ENCODE peak calls at places on chromosome 14, in six cellular contexts. One of them, this sample, is unnamed.

GRCh38 chr14:73239463-73240241 is 2.3 kb downstream of the PAPLN start:
- DNase-seq in fibroblast of the conjunctiva: peak
- DNase-seq in tibial nerve: peak
- DNase-seq in skeletal muscle cell: no peak
- DNase-seq in stimulated activated CD4-positive, alpha-beta T cell treated with anti-CD3 and anti-CD28 coated beads, Interleukin-1b, Interleukin-23, amount 100 ng/mL, for 24 hours: no peak
- DNase-seq in stimulated activated naive B cell treated with anti-CD40 and anti-IgM and Interleukin-4, amounts not matched to agents 10 μg/mL and 1 μg/mL and 100 μg/mL, for 72 hours: no peak
- DNase-seq in this sample: no peak

GRCh38 chr14:95531473-95531872 is 3.4 kb upstream of the GLRX5 start:
- DNase-seq in fibroblast of the conjunctiva: no peak
- DNase-seq in tibial nerve: no peak
- DNase-seq in skeletal muscle cell: no peak
- DNase-seq in stimulated activated CD4-positive, alpha-beta T cell treated with anti-CD3 and anti-CD28 coated beads, Interleukin-1b, Interleukin-23, amount 100 ng/mL, for 24 hours: no peak
- DNase-seq in stimulated activated naive B cell treated with anti-CD40 and anti-IgM and Interleukin-4, amounts not matched to agents 10 μg/mL and 1 μg/mL and 100 μg/mL, for 72 hours: no peak
- DNase-seq in this sample: peak

GRCh38 chr14:102736956-102737355 is 40.3 kb upstream of the TRAF3 start:
- DNase-seq in fibroblast of the conjunctiva: no peak
- DNase-seq in tibial nerve: no peak
- DNase-seq in skeletal muscle cell: no peak
- DNase-seq in stimulated activated CD4-positive, alpha-beta T cell treated with anti-CD3 and anti-CD28 coated beads, Interleukin-1b, Interleukin-23, amount 100 ng/mL, for 24 hours: no peak
- DNase-seq in stimulated activated naive B cell treated with anti-CD40 and anti-IgM and Interleukin-4, amounts not matched to agents 10 μg/mL and 1 μg/mL and 100 μg/mL, for 72 hours: no peak
- DNase-seq in this sample: no peak

GRCh38 chr14:35390577-35391387 is 13.8 kb downstream of the NFKBIA start:
- DNase-seq in fibroblast of the conjunctiva: no peak
- DNase-seq in tibial nerve: no peak
- DNase-seq in skeletal muscle cell: no peak
- DNase-seq in stimulated activated CD4-positive, alpha-beta T cell treated with anti-CD3 and anti-CD28 coated beads, Interleukin-1b, Interleukin-23, amount 100 ng/mL, for 24 hours: no peak
- DNase-seq in stimulated activated naive B cell treated with anti-CD40 and anti-IgM and Interleukin-4, amounts not matched to agents 10 μg/mL and 1 μg/mL and 100 μg/mL, for 72 hours: no peak
- DNase-seq in this sample: no peak

GRCh38 chr14:104172349-104172748 is 34.0 kb downstream of the KIF26A start:
- DNase-seq in fibroblast of the conjunctiva: no peak
- DNase-seq in tibial nerve: no peak
- DNase-seq in skeletal muscle cell: no peak
- DNase-seq in stimulated activated CD4-positive, alpha-beta T cell treated with anti-CD3 and anti-CD28 coated beads, Interleukin-1b, Interleukin-23, amount 100 ng/mL, for 24 hours: no peak
- DNase-seq in stimulated activated naive B cell treated with anti-CD40 and anti-IgM and Interleukin-4, amounts not matched to agents 10 μg/mL and 1 μg/mL and 100 μg/mL, for 72 hours: no peak
- DNase-seq in this sample: no peak

GRCh38 chr14:87992349-87992719 is 648 bp downstream of the GALC start:
- DNase-seq in fibroblast of the conjunctiva: peak
- DNase-seq in tibial nerve: no peak
- DNase-seq in skeletal muscle cell: no peak
- DNase-seq in stimulated activated CD4-positive, alpha-beta T cell treated with anti-CD3 and anti-CD28 coated beads, Interleukin-1b, Interleukin-23, amount 100 ng/mL, for 24 hours: no peak
- DNase-seq in stimulated activated naive B cell treated with anti-CD40 and anti-IgM and Interleukin-4, amounts not matched to agents 10 μg/mL and 1 μg/mL and 100 μg/mL, for 72 hours: no peak
- DNase-seq in this sample: no peak

GRCh38 chr14:51453869-51454268 is 197.8 kb upstream of the FRMD6 start:
- DNase-seq in fibroblast of the conjunctiva: no peak
- DNase-seq in tibial nerve: no peak
- DNase-seq in skeletal muscle cell: no peak
- DNase-seq in stimulated activated CD4-positive, alpha-beta T cell treated with anti-CD3 and anti-CD28 coated beads, Interleukin-1b, Interleukin-23, amount 100 ng/mL, for 24 hours: no peak
- DNase-seq in stimulated activated naive B cell treated with anti-CD40 and anti-IgM and Interleukin-4, amounts not matched to agents 10 μg/mL and 1 μg/mL and 100 μg/mL, for 72 hours: no peak
- DNase-seq in this sample: no peak

GRCh38 chr14:104316121-104316722 is 177.8 kb downstream of the KIF26A start:
- DNase-seq in fibroblast of the conjunctiva: no peak
- DNase-seq in tibial nerve: no peak
- DNase-seq in skeletal muscle cell: no peak
- DNase-seq in stimulated activated CD4-positive, alpha-beta T cell treated with anti-CD3 and anti-CD28 coated beads, Interleukin-1b, Interleukin-23, amount 100 ng/mL, for 24 hours: no peak
- DNase-seq in stimulated activated naive B cell treated with anti-CD40 and anti-IgM and Interleukin-4, amounts not matched to agents 10 μg/mL and 1 μg/mL and 100 μg/mL, for 72 hours: no peak
- DNase-seq in this sample: no peak

GRCh38 chr14:72680853-72681640 is 212.9 kb downstream of the DPF3 start:
- DNase-seq in fibroblast of the conjunctiva: no peak
- DNase-seq in tibial nerve: no peak
- DNase-seq in skeletal muscle cell: no peak
- DNase-seq in stimulated activated CD4-positive, alpha-beta T cell treated with anti-CD3 and anti-CD28 coated beads, Interleukin-1b, Interleukin-23, amount 100 ng/mL, for 24 hours: no peak
- DNase-seq in stimulated activated naive B cell treated with anti-CD40 and anti-IgM and Interleukin-4, amounts not matched to agents 10 μg/mL and 1 μg/mL and 100 μg/mL, for 72 hours: no peak
- DNase-seq in this sample: no peak

GRCh38 chr14:74583689-74584434 is 28.2 kb downstream of the LTBP2 start:
- DNase-seq in fibroblast of the conjunctiva: no peak
- DNase-seq in tibial nerve: no peak
- DNase-seq in skeletal muscle cell: no peak
- DNase-seq in stimulated activated CD4-positive, alpha-beta T cell treated with anti-CD3 and anti-CD28 coated beads, Interleukin-1b, Interleukin-23, amount 100 ng/mL, for 24 hours: peak
- DNase-seq in stimulated activated naive B cell treated with anti-CD40 and anti-IgM and Interleukin-4, amounts not matched to agents 10 μg/mL and 1 μg/mL and 100 μg/mL, for 72 hours: no peak
- DNase-seq in this sample: peak

GRCh38 chr14:86604546-86604945 is 1074.6 kb downstream of the FLRT2 start:
- DNase-seq in fibroblast of the conjunctiva: no peak
- DNase-seq in tibial nerve: no peak
- DNase-seq in skeletal muscle cell: no peak
- DNase-seq in stimulated activated CD4-positive, alpha-beta T cell treated with anti-CD3 and anti-CD28 coated beads, Interleukin-1b, Interleukin-23, amount 100 ng/mL, for 24 hours: no peak
- DNase-seq in stimulated activated naive B cell treated with anti-CD40 and anti-IgM and Interleukin-4, amounts not matched to agents 10 μg/mL and 1 μg/mL and 100 μg/mL, for 72 hours: no peak
- DNase-seq in this sample: no peak

GRCh38 chr14:79328863-79329262 is 882.4 kb downstream of the DIO2 start:
- DNase-seq in fibroblast of the conjunctiva: no peak
- DNase-seq in tibial nerve: no peak
- DNase-seq in skeletal muscle cell: no peak
- DNase-seq in stimulated activated CD4-positive, alpha-beta T cell treated with anti-CD3 and anti-CD28 coated beads, Interleukin-1b, Interleukin-23, amount 100 ng/mL, for 24 hours: no peak
- DNase-seq in stimulated activated naive B cell treated with anti-CD40 and anti-IgM and Interleukin-4, amounts not matched to agents 10 μg/mL and 1 μg/mL and 100 μg/mL, for 72 hours: no peak
- DNase-seq in this sample: no peak

GRCh38 chr14:30295980-30296379 is 263.0 kb upstream of the G2E3 start:
- DNase-seq in fibroblast of the conjunctiva: no peak
- DNase-seq in tibial nerve: no peak
- DNase-seq in skeletal muscle cell: no peak
- DNase-seq in stimulated activated CD4-positive, alpha-beta T cell treated with anti-CD3 and anti-CD28 coated beads, Interleukin-1b, Interleukin-23, amount 100 ng/mL, for 24 hours: no peak
- DNase-seq in stimulated activated naive B cell treated with anti-CD40 and anti-IgM and Interleukin-4, amounts not matched to agents 10 μg/mL and 1 μg/mL and 100 μg/mL, for 72 hours: no peak
- DNase-seq in this sample: no peak

GRCh38 chr14:51865953-51866747 is 5.7 kb downstream of the GNG2 start:
- DNase-seq in fibroblast of the conjunctiva: no peak
- DNase-seq in tibial nerve: no peak
- DNase-seq in skeletal muscle cell: no peak
- DNase-seq in stimulated activated CD4-positive, alpha-beta T cell treated with anti-CD3 and anti-CD28 coated beads, Interleukin-1b, Interleukin-23, amount 100 ng/mL, for 24 hours: no peak
- DNase-seq in stimulated activated naive B cell treated with anti-CD40 and anti-IgM and Interleukin-4, amounts not matched to agents 10 μg/mL and 1 μg/mL and 100 μg/mL, for 72 hours: no peak
- DNase-seq in this sample: no peak

GRCh38 chr14:51224551-51224950 is 15.5 kb upstream of the TMX1 start:
- DNase-seq in fibroblast of the conjunctiva: peak
- DNase-seq in tibial nerve: no peak
- DNase-seq in skeletal muscle cell: peak
- DNase-seq in stimulated activated CD4-positive, alpha-beta T cell treated with anti-CD3 and anti-CD28 coated beads, Interleukin-1b, Interleukin-23, amount 100 ng/mL, for 24 hours: no peak
- DNase-seq in stimulated activated naive B cell treated with anti-CD40 and anti-IgM and Interleukin-4, amounts not matched to agents 10 μg/mL and 1 μg/mL and 100 μg/mL, for 72 hours: no peak
- DNase-seq in this sample: no peak

GRCh38 chr14:69287096-69287991 is 27.4 kb downstream of the GALNT16 start:
- DNase-seq in fibroblast of the conjunctiva: no peak
- DNase-seq in tibial nerve: no peak
- DNase-seq in skeletal muscle cell: no peak
- DNase-seq in stimulated activated CD4-positive, alpha-beta T cell treated with anti-CD3 and anti-CD28 coated beads, Interleukin-1b, Interleukin-23, amount 100 ng/mL, for 24 hours: no peak
- DNase-seq in stimulated activated naive B cell treated with anti-CD40 and anti-IgM and Interleukin-4, amounts not matched to agents 10 μg/mL and 1 μg/mL and 100 μg/mL, for 72 hours: no peak
- DNase-seq in this sample: no peak

GRCh38 chr14:74478996-74479635 is 14.0 kb downstream of the NPC2 start:
- DNase-seq in fibroblast of the conjunctiva: no peak
- DNase-seq in tibial nerve: no peak
- DNase-seq in skeletal muscle cell: no peak
- DNase-seq in stimulated activated CD4-positive, alpha-beta T cell treated with anti-CD3 and anti-CD28 coated beads, Interleukin-1b, Interleukin-23, amount 100 ng/mL, for 24 hours: no peak
- DNase-seq in stimulated activated naive B cell treated with anti-CD40 and anti-IgM and Interleukin-4, amounts not matched to agents 10 μg/mL and 1 μg/mL and 100 μg/mL, for 72 hours: no peak
- DNase-seq in this sample: no peak

GRCh38 chr14:68293404-68293803 is 473.8 kb downstream of the RAD51B start:
- DNase-seq in fibroblast of the conjunctiva: no peak
- DNase-seq in tibial nerve: no peak
- DNase-seq in skeletal muscle cell: no peak
- DNase-seq in stimulated activated CD4-positive, alpha-beta T cell treated with anti-CD3 and anti-CD28 coated beads, Interleukin-1b, Interleukin-23, amount 100 ng/mL, for 24 hours: no peak
- DNase-seq in stimulated activated naive B cell treated with anti-CD40 and anti-IgM and Interleukin-4, amounts not matched to agents 10 μg/mL and 1 μg/mL and 100 μg/mL, for 72 hours: no peak
- DNase-seq in this sample: no peak

GRCh38 chr14:93281937-93282336 is 50.9 kb downstream of the BTBD7 start:
- DNase-seq in fibroblast of the conjunctiva: no peak
- DNase-seq in tibial nerve: no peak
- DNase-seq in skeletal muscle cell: no peak
- DNase-seq in stimulated activated CD4-positive, alpha-beta T cell treated with anti-CD3 and anti-CD28 coated beads, Interleukin-1b, Interleukin-23, amount 100 ng/mL, for 24 hours: no peak
- DNase-seq in stimulated activated naive B cell treated with anti-CD40 and anti-IgM and Interleukin-4, amounts not matched to agents 10 μg/mL and 1 μg/mL and 100 μg/mL, for 72 hours: no peak
- DNase-seq in this sample: no peak

GRCh38 chr14:52706724-52707706 is at the start of gene PSMC6:
- DNase-seq in fibroblast of the conjunctiva: peak
- DNase-seq in tibial nerve: peak
- DNase-seq in skeletal muscle cell: peak
- DNase-seq in stimulated activated CD4-positive, alpha-beta T cell treated with anti-CD3 and anti-CD28 coated beads, Interleukin-1b, Interleukin-23, amount 100 ng/mL, for 24 hours: peak
- DNase-seq in stimulated activated naive B cell treated with anti-CD40 and anti-IgM and Interleukin-4, amounts not matched to agents 10 μg/mL and 1 μg/mL and 100 μg/mL, for 72 hours: peak
- DNase-seq in this sample: peak

GRCh38 chr14:88904864-88905263 is 80.4 kb downstream of the TTC8 start:
- DNase-seq in fibroblast of the conjunctiva: no peak
- DNase-seq in tibial nerve: no peak
- DNase-seq in skeletal muscle cell: no peak
- DNase-seq in stimulated activated CD4-positive, alpha-beta T cell treated with anti-CD3 and anti-CD28 coated beads, Interleukin-1b, Interleukin-23, amount 100 ng/mL, for 24 hours: no peak
- DNase-seq in stimulated activated naive B cell treated with anti-CD40 and anti-IgM and Interleukin-4, amounts not matched to agents 10 μg/mL and 1 μg/mL and 100 μg/mL, for 72 hours: no peak
- DNase-seq in this sample: no peak

GRCh38 chr14:36944307-36945010 is 227.9 kb downstream of the SLC25A21 start:
- DNase-seq in fibroblast of the conjunctiva: no peak
- DNase-seq in tibial nerve: no peak
- DNase-seq in skeletal muscle cell: no peak
- DNase-seq in stimulated activated CD4-positive, alpha-beta T cell treated with anti-CD3 and anti-CD28 coated beads, Interleukin-1b, Interleukin-23, amount 100 ng/mL, for 24 hours: no peak
- DNase-seq in stimulated activated naive B cell treated with anti-CD40 and anti-IgM and Interleukin-4, amounts not matched to agents 10 μg/mL and 1 μg/mL and 100 μg/mL, for 72 hours: no peak
- DNase-seq in this sample: peak

This sample was measured in AG04450.